ENCODE peak calls at places on chromosomes 5 and 9, in ten cellular contexts. F is body of pancreas, Y is nucleus accumbens, E is AML-193, T is PC-3, S is dorsolateral prefrontal cortex, C is germinal center, U is AG09309, G is WERI-Rb-1, H is GM23248. Q is an unnamed sample.

GRCh38 chr5:1540831-1541661 is 17.3 kb upstream of the LPCAT1 start:
- DNase-seq in S (peak; percentile 21), G (peak; percentile 5), H (no peak), C (no peak), F (no peak), T (no peak), Y (no peak), E (no peak), U (no peak), Q (peak; percentile 58)

GRCh38 chr9:23372703-23373102 is 453.3 kb downstream of the ELAVL2 start:
- DNase-seq in C (no peak), S (no peak), Y (no peak), E (no peak), H (no peak), U (no peak), F (no peak), G (no peak), T (no peak), Q (no peak)

GRCh38 chr5:86427158-86427557 is 190.6 kb upstream of the COX7C start:
- DNase-seq in G (no peak), Y (no peak), F (no peak), T (no peak), U (no peak), H (no peak), E (no peak), C (no peak), S (no peak), Q (no peak)

GRCh38 chr9:89778100-89779085 is 173.6 kb downstream of the GADD45G start:
- DNase-seq in F (no peak), C (no peak), E (no peak), H (no peak), Y (no peak), U (no peak), G (no peak), S (no peak), T (no peak), Q (no peak)

GRCh38 chr5:7392401-7393024 is 3.4 kb upstream of the ADCY2 start:
- DNase-seq in F (peak; percentile 18), S (no peak), E (no peak), G (no peak), H (peak; percentile 75), Y (no peak), C (no peak), U (peak; percentile 10), T (peak; percentile 51), Q (no peak)

GRCh38 chr5:146848133-146848532 is 30.4 kb downstream of the PPP2R2B start:
- DNase-seq in Y (no peak), S (no peak), U (no peak), H (no peak), E (no peak), C (no peak), T (no peak), G (no peak), F (no peak), Q (no peak)

GRCh38 chr9:132637801-132638200 is 32.0 kb downstream of the DDX31 start:
- DNase-seq in F (no peak), E (no peak), H (no peak), S (no peak), U (no peak), Y (no peak), C (no peak), T (peak; percentile 1), G (no peak), Q (no peak)

GRCh38 chr9:128923493-128923883 is 2.7 kb downstream of the PHYHD1 start:
- DNase-seq in H (no peak), E (no peak), U (no peak), C (no peak), F (no peak), T (no peak), G (no peak), S (no peak), Y (no peak), Q (no peak)

GRCh38 chr5:1133510-1134255 is 21.8 kb upstream of the SLC12A7 start:
- DNase-seq in G (no peak), C (peak; percentile 67), S (no peak), E (no peak), Y (no peak), T (no peak), U (no peak), F (no peak), H (peak; percentile 20), Q (no peak)

GRCh38 chr9:91182429-91182828 is 179.3 kb downstream of the AUH start:
- DNase-seq in Y (no peak), T (peak; percentile 54), C (no peak), S (no peak), U (no peak), G (no peak), F (no peak), H (no peak), E (no peak), Q (no peak)

GRCh38 chr5:98031926-98032325 is 741.5 kb upstream of the RGMB start:
- DNase-seq in H (peak; percentile 60), S (no peak), E (no peak), F (no peak), G (no peak), T (peak; percentile 68), C (no peak), Y (no peak), U (no peak), Q (peak; percentile 12)

GRCh38 chr9:29740518-29740917 is 2167.2 kb upstream of the C9orf72 start:
- DNase-seq in U (no peak), H (no peak), Y (no peak), C (no peak), F (no peak), T (no peak), G (no peak), E (no peak), S (no peak), Q (no peak)

GRCh38 chr9:124290743-124291554 is 33.2 kb downstream of the NEK6 start:
- DNase-seq in G (no peak), H (no peak), S (no peak), F (no peak), T (no peak), E (no peak), C (no peak), U (no peak), Y (no peak), Q (no peak)

GRCh38 chr5:68396722-68397121 is 181.2 kb downstream of the PIK3R1 start:
- DNase-seq in C (no peak), Y (no peak), S (no peak), F (peak; percentile 52), E (no peak), G (peak; percentile 73), T (no peak), H (no peak), U (no peak), Q (no peak)

GRCh38 chr9:123353984-123354591 is 1.9 kb upstream of the CRB2 start:
- DNase-seq in F (peak; percentile 63), S (peak; percentile 69), T (peak; percentile 56), H (peak; percentile 69), U (no peak), E (peak; percentile 39), Y (no peak), G (peak; percentile 95), C (peak; percentile 82), Q (peak; percentile 60)

GRCh38 chr9:122810306-122810946 is 10.5 kb downstream of the OR1K1 start:
- DNase-seq in H (peak; percentile 79), U (peak; percentile 27), T (peak; percentile 86), S (peak; percentile 83), C (peak; percentile 76), Y (peak; percentile 20), E (peak; percentile 56), F (peak; percentile 81), G (peak; percentile 74), Q (peak; percentile 84)

GRCh38 chr5:177453852-177454396 is 7.3 kb downstream of the PRR7 start:
- DNase-seq in Y (no peak), S (no peak), U (no peak), C (peak; percentile 47), E (no peak), T (no peak), F (no peak), G (no peak), H (peak; percentile 61), Q (peak; percentile 48)

GRCh38 chr9:93187574-93187973 is 3.6 kb downstream of the WNK2 start:
- DNase-seq in S (no peak), T (no peak), C (no peak), U (no peak), H (no peak), E (no peak), Y (no peak), G (no peak), F (no peak), Q (no peak)

GRCh38 chr5:122921826-122922225 is 76.4 kb downstream of the SNX24 start:
- DNase-seq in S (no peak), Y (no peak), F (no peak), G (no peak), U (peak; percentile 2), C (no peak), H (peak; percentile 24), E (no peak), T (no peak), Q (no peak)

GRCh38 chr5:57174128-57174849 is 430 bp downstream of the GPBP1 start:
- DNase-seq in U (no peak), F (peak; percentile 47), T (peak; percentile 16), E (no peak), C (peak; percentile 41), H (peak; percentile 70), Y (peak; percentile 17), G (no peak), S (no peak), Q (peak; percentile 85)

GRCh38 chr9:113563856-113564514 is 100.5 kb downstream of the RGS3 start:
- DNase-seq in U (no peak), G (no peak), H (no peak), F (no peak), S (no peak), T (no peak), E (no peak), C (no peak), Y (no peak), Q (no peak)

GRCh38 chr9:1005043-1005667 is 28.7 kb downstream of the DMRT3 start:
- DNase-seq in C (peak; percentile 32), T (peak; percentile 72), G (peak; percentile 50), F (peak; percentile 22), U (peak; percentile 28), S (peak; percentile 35), E (peak; percentile 71), H (peak; percentile 79), Y (no peak), Q (peak; percentile 9)

GRCh38 chr5:136295914-136296313 is 69.4 kb downstream of the TRPC7 start:
- DNase-seq in Y (no peak), S (no peak), G (no peak), T (no peak), E (no peak), F (no peak), C (no peak), H (peak; percentile 47), U (no peak), Q (no peak)

GRCh38 chr5:57834829-57835554 is 352.4 kb upstream of the ACTBL2 start:
- DNase-seq in E (no peak), U (no peak), C (no peak), Y (no peak), F (peak; percentile 14), S (no peak), H (no peak), T (no peak), G (peak; percentile 88), Q (no peak)

GRCh38 chr5:68458416-68458815 is 242.9 kb downstream of the PIK3R1 start:
- DNase-seq in E (no peak), U (no peak), G (no peak), T (no peak), F (no peak), S (no peak), H (no peak), C (no peak), Y (no peak), Q (no peak)

GRCh38 chr5:61290815-61291214 is 41.2 kb upstream of the ZSWIM6 start:
- DNase-seq in F (peak; percentile 73), T (peak; percentile 45), C (no peak), G (no peak), Y (no peak), S (no peak), E (no peak), H (no peak), U (no peak), Q (no peak)